ENCODE peak calls at places on chromosomes 11 and 22, in four cellular contexts. One of them, this sample, is unnamed.
A peak's percentile ranks its signal among the peaks of the same experiment; 100 is the strongest.

GRCh38 chr22:50318698-50319411 is 8.0 kb downstream of the DENND6B start:
- DNase-seq in body of pancreas: no peak
- DNase-seq in RWPE2: peak; percentile 60
- DNase-seq in breast epithelium: no peak
- DNase-seq in this sample: no peak

GRCh38 chr11:95268386-95268785 is 37.4 kb upstream of the SESN3 start:
- DNase-seq in body of pancreas: no peak
- DNase-seq in RWPE2: no peak
- DNase-seq in breast epithelium: no peak
- DNase-seq in this sample: no peak

GRCh38 chr11:92443109-92443508 is 218.5 kb downstream of the FAT3 start:
- DNase-seq in body of pancreas: no peak
- DNase-seq in RWPE2: no peak
- DNase-seq in breast epithelium: no peak
- DNase-seq in this sample: no peak

GRCh38 chr22:50627452-50627913 is 469 bp downstream of the ARSA start:
- DNase-seq in body of pancreas: no peak
- DNase-seq in RWPE2: peak; percentile 62
- DNase-seq in breast epithelium: peak; percentile 50
- DNase-seq in this sample: no peak

GRCh38 chr11:63510360-63511130 is 4.7 kb downstream of the LGALS12 start:
- DNase-seq in body of pancreas: peak; percentile 47
- DNase-seq in RWPE2: no peak
- DNase-seq in breast epithelium: no peak
- DNase-seq in this sample: peak; percentile 89

GRCh38 chr22:40383905-40384304 is 13.5 kb downstream of the SGSM3 start:
- DNase-seq in body of pancreas: no peak
- DNase-seq in RWPE2: no peak
- DNase-seq in breast epithelium: no peak
- DNase-seq in this sample: no peak

GRCh38 chr11:122776546-122776945 is 61.8 kb upstream of the CRTAM start:
- DNase-seq in body of pancreas: no peak
- DNase-seq in RWPE2: no peak
- DNase-seq in breast epithelium: no peak
- DNase-seq in this sample: no peak

GRCh38 chr11:73143126-73143838 is 1.2 kb upstream of the FCHSD2 start:
- DNase-seq in body of pancreas: peak; percentile 36
- DNase-seq in RWPE2: no peak
- DNase-seq in breast epithelium: no peak
- DNase-seq in this sample: no peak

GRCh38 chr22:42080287-42080686 is 787 bp downstream of the SMDT1 start:
- DNase-seq in body of pancreas: peak; percentile 45
- DNase-seq in RWPE2: no peak
- DNase-seq in breast epithelium: no peak
- DNase-seq in this sample: peak; percentile 66

GRCh38 chr11:79678780-79679468 is 238.1 kb upstream of the TENM4 start:
- DNase-seq in body of pancreas: no peak
- DNase-seq in RWPE2: no peak
- DNase-seq in breast epithelium: no peak
- DNase-seq in this sample: no peak

GRCh38 chr22:24247564-24248344 is 2.9 kb upstream of the GGT5 start:
- DNase-seq in body of pancreas: peak; percentile 91
- DNase-seq in RWPE2: peak; percentile 89
- DNase-seq in breast epithelium: peak; percentile 93
- DNase-seq in this sample: peak; percentile 84
- H3K4me3 ChIP-seq in body of pancreas: no peak overlapping the region
- H3K4me3 ChIP-seq in RWPE2: no peak overlapping the region
- H3K4me3 ChIP-seq in breast epithelium: peak overlapping the region; percentile 49
- H3K4me3 ChIP-seq in this sample: no peak overlapping the region

DNA sequence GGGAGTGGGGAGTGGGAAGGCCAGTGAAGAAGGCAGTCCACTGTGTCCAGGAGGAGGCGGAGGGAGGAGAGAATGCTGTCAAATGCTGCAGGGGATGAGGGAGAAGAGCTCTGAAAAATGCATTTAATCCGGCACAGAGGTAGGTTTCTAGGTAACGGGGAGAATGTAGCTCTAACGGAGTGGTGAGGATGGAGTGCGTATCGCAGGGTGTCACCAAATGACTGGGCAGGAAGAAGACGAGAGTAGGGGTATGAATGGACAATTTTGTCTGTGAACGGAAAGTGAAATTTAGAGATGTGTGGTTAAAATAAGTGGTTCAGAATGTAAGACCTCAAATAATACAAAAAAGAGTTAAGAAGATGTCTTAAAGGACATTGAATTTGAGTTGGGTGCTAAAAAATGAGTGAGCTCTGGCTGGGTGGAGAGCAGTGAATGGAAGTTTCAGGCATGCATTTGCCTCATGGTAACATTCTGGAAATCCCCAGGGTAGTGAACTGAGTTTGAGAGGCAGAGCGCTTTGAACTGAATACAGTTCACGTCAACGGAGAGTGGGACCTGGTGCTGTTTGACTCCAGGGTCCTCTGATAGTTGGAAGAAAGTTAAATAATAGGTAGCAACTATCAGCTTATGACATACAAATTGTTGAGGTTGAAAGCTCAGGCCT is 81.3 kb upstream of the CADM1 start:
- DNase-seq in body of pancreas: no peak
- DNase-seq in RWPE2: no peak
- DNase-seq in breast epithelium: no peak
- DNase-seq in this sample: no peak
- H3K27ac ChIP-seq in body of pancreas: no peak overlapping the region
- H3K27ac ChIP-seq in RWPE2: no peak overlapping the region
- H3K27ac ChIP-seq in breast epithelium: no peak overlapping the region
- H3K27ac ChIP-seq in this sample: no peak overlapping the region

GRCh38 chr11:128916646-128917045 is 25.5 kb downstream of the KCNJ5 start:
- DNase-seq in body of pancreas: no peak
- DNase-seq in RWPE2: no peak
- DNase-seq in breast epithelium: no peak
- DNase-seq in this sample: no peak
- TF ChIP-seq CTCF in body of pancreas: no peak
- TF ChIP-seq CTCF in RWPE2: no peak
- TF ChIP-seq CTCF in breast epithelium: no peak
- TF ChIP-seq CTCF in this sample: no peak

GRCh38 chr11:68090706-68091105 is 30.5 kb downstream of the CHKA start:
- DNase-seq in body of pancreas: peak; percentile 45
- DNase-seq in RWPE2: no peak
- DNase-seq in breast epithelium: no peak
- DNase-seq in this sample: no peak
- H3K4me3 ChIP-seq in body of pancreas: no peak overlapping the region
- H3K4me3 ChIP-seq in RWPE2: no peak overlapping the region
- H3K4me3 ChIP-seq in breast epithelium: no peak overlapping the region
- H3K4me3 ChIP-seq in this sample: no peak overlapping the region

DNA sequence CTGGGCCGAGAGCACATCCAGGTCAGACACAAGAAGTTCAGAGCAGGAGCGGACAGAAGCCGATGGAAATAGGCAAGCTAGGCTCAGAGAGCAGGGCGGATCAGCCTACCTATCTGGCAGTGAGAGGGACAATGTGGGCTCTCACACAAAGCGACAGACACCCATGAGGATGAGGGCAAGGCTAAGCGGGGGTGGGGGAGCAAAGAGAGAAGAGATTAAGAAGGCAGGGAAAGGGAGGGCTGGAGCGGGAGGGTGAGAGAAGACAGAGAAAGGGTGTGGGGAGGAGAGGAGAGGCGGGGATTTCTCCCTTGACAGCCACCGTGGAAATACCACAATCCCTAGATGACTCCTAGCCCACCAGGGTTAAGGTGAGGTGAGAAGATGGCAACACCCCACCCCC is 57.9 kb downstream of the BUD13 start:
- DNase-seq in body of pancreas: no peak
- DNase-seq in RWPE2: no peak
- DNase-seq in breast epithelium: no peak
- DNase-seq in this sample: no peak
- H3K27ac ChIP-seq in body of pancreas: no peak overlapping the region
- H3K27ac ChIP-seq in RWPE2: no peak overlapping the region
- H3K27ac ChIP-seq in breast epithelium: no peak overlapping the region
- H3K27ac ChIP-seq in this sample: no peak overlapping the region

GRCh38 chr11:124311677-124312076 is 2.1 kb downstream of the OR8D1 start:
- DNase-seq in body of pancreas: no peak
- DNase-seq in RWPE2: no peak
- DNase-seq in breast epithelium: no peak
- DNase-seq in this sample: no peak
- TF ChIP-seq CTCF in body of pancreas: no peak
- TF ChIP-seq CTCF in RWPE2: no peak
- TF ChIP-seq CTCF in breast epithelium: no peak
- TF ChIP-seq CTCF in this sample: no peak

GRCh38 chr22:31173386-31174145 is 13.6 kb downstream of the RNF185 start:
- DNase-seq in body of pancreas: no peak
- DNase-seq in RWPE2: no peak
- DNase-seq in breast epithelium: no peak
- DNase-seq in this sample: no peak
- H3K4me3 ChIP-seq in body of pancreas: no peak overlapping the region
- H3K4me3 ChIP-seq in RWPE2: no peak overlapping the region
- H3K4me3 ChIP-seq in breast epithelium: no peak overlapping the region
- H3K4me3 ChIP-seq in this sample: no peak overlapping the region

GRCh38 chr11:76764941-76765340 is 18.2 kb upstream of the TSKU start:
- DNase-seq in body of pancreas: no peak
- DNase-seq in RWPE2: no peak
- DNase-seq in breast epithelium: no peak
- DNase-seq in this sample: no peak

GRCh38 chr11:76767659-76768058 is 15.5 kb upstream of the TSKU start:
- DNase-seq in body of pancreas: no peak
- DNase-seq in RWPE2: no peak
- DNase-seq in breast epithelium: no peak
- DNase-seq in this sample: no peak

GRCh38 chr11:76763573-76764348 is 19.4 kb upstream of the TSKU start:
- DNase-seq in body of pancreas: no peak
- DNase-seq in RWPE2: no peak
- DNase-seq in breast epithelium: no peak
- DNase-seq in this sample: no peak

GRCh38 chr11:76766521-76766920 is 16.6 kb upstream of the TSKU start:
- DNase-seq in body of pancreas: no peak
- DNase-seq in RWPE2: no peak
- DNase-seq in breast epithelium: peak; percentile 15
- DNase-seq in this sample: no peak

DNA sequence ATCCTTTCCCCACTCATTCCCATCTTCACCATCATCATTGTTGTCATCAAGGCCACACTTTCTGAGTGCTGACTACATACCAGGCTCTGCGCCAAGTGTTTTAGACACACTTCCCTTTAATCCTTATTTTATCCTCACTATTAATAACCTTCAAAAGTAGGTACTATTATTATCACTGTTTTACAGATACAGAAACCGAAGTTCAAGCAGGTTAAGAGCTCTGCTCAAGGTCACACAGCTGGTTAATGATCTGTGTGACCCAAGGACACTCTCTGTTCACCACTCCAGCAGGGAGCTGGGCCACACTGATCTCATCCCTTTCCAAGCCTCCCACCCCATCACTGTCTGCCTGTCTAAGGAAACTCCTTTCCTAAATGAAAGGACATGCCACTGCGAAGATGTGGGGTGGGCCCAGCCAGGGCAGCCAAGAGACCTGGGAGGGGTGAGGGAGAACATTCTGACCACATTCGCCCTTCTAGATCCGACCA is 17.2 kb upstream of the TSKU start:
- DNase-seq in body of pancreas: no peak
- DNase-seq in RWPE2: no peak
- DNase-seq in breast epithelium: no peak
- DNase-seq in this sample: no peak
- H3K27ac ChIP-seq in body of pancreas: no peak overlapping the region
- H3K27ac ChIP-seq in RWPE2: no peak overlapping the region
- H3K27ac ChIP-seq in breast epithelium: no peak overlapping the region
- H3K27ac ChIP-seq in this sample: no peak overlapping the region